ENCODE peak calls at places on chromosomes 16 and 17, in four cellular contexts. S, V, T and W are unnamed samples.

GRCh38 chr16:52562770-52563169 is 15.8 kb upstream of the TOX3 start:
- DNase-seq in S (no peak), V (no peak), T (peak; percentile 61), W (no peak)

GRCh38 chr17:48770954-48771353 is 42.4 kb upstream of the HOXB13 start:
- DNase-seq in S (no peak), V (no peak), T (no peak), W (no peak)

GRCh38 chr17:77352441-77352840 is 211.7 kb downstream of the SEC14L1 start:
- DNase-seq in S (no peak), V (no peak), T (no peak), W (no peak)

GRCh38 chr16:86459266-86459665 is 51.1 kb upstream of the FOXF1 start:
- DNase-seq in S (no peak), V (no peak), T (no peak), W (no peak)

GRCh38 chr17:38575781-38576180 is 30.0 kb downstream of the SRCIN1 start:
- DNase-seq in S (no peak), V (no peak), T (no peak), W (no peak)

GRCh38 chr17:79524201-79524882 is 86.5 kb downstream of the RBFOX3 start:
- DNase-seq in S (no peak), V (no peak), T (no peak), W (no peak)

GRCh38 chr17:61221181-61221580 is 178.5 kb upstream of the TBX2 start:
- DNase-seq in S (no peak), V (no peak), T (no peak), W (no peak)

GRCh38 chr17:1234455-1234854 is 35.8 kb upstream of the BHLHA9 start:
- DNase-seq in S (no peak), V (no peak), T (no peak), W (no peak)

GRCh38 chr17:34307110-34307509 is 12.1 kb upstream of the CCL8 start:
- DNase-seq in S (no peak), V (no peak), T (no peak), W (no peak)

GRCh38 chr17:63475491-63476412 is 1.1 kb upstream of the ACE start:
- DNase-seq in S (no peak), V (no peak), T (no peak), W (no peak)

DNA sequence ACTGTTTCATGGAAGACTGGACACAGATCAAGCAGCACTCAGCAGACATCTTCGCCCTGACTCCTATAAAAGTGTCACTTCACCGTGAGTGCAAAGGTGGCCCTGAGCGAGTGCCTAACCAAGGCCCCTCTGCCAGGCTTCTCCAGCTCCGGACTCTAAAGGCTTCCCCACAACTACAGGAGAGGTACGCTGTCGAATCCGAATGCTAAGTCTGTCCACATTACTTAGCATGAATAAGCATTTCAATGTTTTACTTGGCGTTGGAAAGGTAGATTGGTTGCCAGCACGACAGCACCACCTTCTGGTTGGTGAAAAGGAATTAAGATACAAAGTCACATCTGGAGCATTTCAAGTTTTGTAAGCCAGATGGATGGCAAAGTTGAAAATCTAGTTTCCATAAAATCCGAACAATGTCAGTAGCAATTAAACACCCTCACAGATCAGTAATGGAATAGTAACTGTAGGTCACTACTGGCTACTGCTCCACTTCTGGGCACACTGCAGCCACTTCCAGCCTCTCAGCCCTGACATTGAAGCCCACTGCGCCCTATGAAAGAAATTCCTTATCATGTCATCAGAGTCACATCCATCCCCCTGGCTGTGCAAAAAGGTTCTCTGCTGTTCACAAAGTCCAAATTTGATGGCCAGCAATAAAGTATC is 100.9 kb downstream of the PARN start:
- DNase-seq in S (peak; percentile 64), V (peak; percentile 67), T (peak; percentile 94), W (peak; percentile 73)
- TF ChIP-seq RNF2 in S (no peak), V (no peak), T (no peak), W (no peak)

GRCh38 chr16:24367186-24367585 is 111.1 kb downstream of the CACNG3 start:
- DNase-seq in S (no peak), V (no peak), T (no peak), W (no peak)

GRCh38 chr16:24372824-24373223 is 116.7 kb downstream of the CACNG3 start:
- DNase-seq in S (no peak), V (no peak), T (no peak), W (no peak)
- TF ChIP-seq RNF2 in S (no peak), V (no peak), T (no peak), W (no peak)

DNA sequence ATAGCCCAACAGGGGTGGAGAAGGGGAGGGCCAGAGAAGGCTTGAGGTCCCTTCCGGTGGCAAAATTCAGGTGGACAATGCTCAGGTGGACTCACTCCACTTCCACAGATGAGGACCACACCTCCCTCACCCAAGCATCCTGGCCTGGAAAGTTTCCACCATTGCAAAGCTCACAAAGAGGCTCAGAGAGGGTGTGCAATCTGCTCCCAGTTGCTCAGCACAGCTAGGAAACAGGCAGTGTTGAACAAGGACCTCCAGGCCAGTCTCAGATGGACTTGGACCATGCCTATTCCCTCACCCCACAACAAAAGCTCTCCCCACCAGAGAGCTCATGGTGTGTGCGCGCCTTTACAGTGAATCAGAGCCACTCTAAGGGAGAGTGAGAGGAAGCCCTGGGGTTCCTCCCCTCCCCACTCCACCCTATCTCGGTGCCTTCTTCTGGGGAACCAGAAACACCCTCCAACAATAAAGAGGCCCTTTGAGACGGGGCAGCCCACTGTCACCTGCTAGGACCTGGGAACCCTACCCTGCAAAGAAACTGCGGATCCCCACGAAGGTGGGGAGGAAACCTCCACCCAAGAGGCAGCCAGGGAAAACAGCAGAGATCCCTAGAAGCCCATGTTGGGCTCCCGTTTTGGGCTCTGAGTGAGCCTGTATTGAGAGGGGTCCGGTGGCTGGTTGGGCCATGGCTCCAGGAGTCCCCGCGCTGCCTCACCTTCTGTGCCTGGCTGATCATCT is 1.6 kb downstream of the FAM83G start:
- DNase-seq in S (no peak), V (no peak), T (no peak), W (no peak)
- TF ChIP-seq RNF2 in S (no peak), V (no peak), T (no peak), W (no peak)

GRCh38 chr17:6936370-6937028 is 59.4 kb upstream of the ALOX12 start:
- DNase-seq in S (no peak), V (no peak), T (no peak), W (no peak)
- TF ChIP-seq RNF2 in S (no peak), V (no peak), T (no peak), W (no peak)

DNA sequence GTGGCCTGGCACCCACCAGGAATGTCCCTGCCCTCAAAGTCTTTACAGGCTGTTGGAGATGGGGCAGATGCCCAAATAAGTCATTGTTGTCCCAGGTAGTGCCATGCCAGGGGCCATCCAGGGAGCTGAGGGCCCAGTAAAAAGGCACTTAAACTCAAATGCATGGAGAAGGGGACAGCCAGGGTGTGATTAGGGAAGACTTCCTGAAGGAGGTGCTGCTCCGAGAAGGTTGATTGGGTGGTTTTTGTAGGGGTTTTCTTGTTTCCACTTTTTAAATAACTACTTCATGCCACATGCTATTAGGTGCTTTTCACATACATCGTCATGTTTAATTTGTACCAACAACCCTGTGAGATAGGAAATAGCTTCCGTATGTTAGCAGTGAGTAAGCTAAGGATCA is 66.9 kb downstream of the RAI1 start:
- DNase-seq in S (no peak), V (no peak), T (no peak), W (no peak)
- TF ChIP-seq RNF2 in S (no peak), V (no peak), T (no peak), W (no peak)